ENCODE peak calls at places on chromosomes 6 and 20, in nine cellular contexts. V, T, F, J, N, L, H, R and X are unnamed samples.
A peak's percentile ranks its signal among the peaks of the same experiment; 100 is the strongest.

GRCh38 chr6:70398783-70399730 is 14.3 kb upstream of the FAM135A start:
- DNase-seq in V (no peak), T (no peak), F (no peak), J (peak; percentile 97), N (peak; percentile 23), L (no peak), H (no peak), R (peak; percentile 11), X (no peak)

GRCh38 chr6:111564482-111564945 is 41.2 kb downstream of the TRAF3IP2 start:
- DNase-seq in V (no peak), T (no peak), F (no peak), J (peak; percentile 68), N (peak; percentile 74), L (no peak), H (no peak), R (peak; percentile 52), X (no peak)

GRCh38 chr6:74991573-74992332 is 214.1 kb downstream of the COL12A1 start:
- DNase-seq in V (no peak), T (no peak), F (no peak), J (no peak), N (peak; percentile 38), L (peak; percentile 47), H (peak; percentile 58), R (peak; percentile 18), X (no peak)

GRCh38 chr6:21856096-21856825 is 262.7 kb downstream of the SOX4 start:
- DNase-seq in V (no peak), T (no peak), F (no peak), J (peak; percentile 69), N (peak; percentile 88), L (peak; percentile 74), H (peak; percentile 34), R (peak; percentile 85), X (no peak)

GRCh38 chr20:25042531-25043498 is 15.1 kb downstream of the ACSS1 start:
- DNase-seq in V (no peak), T (no peak), F (peak; percentile 46), J (no peak), N (no peak), L (no peak), H (no peak), R (no peak), X (peak; percentile 52)

GRCh38 chr6:167647333-167647732 is 179.4 kb upstream of the AFDN start:
- DNase-seq in V (no peak), T (no peak), F (no peak), J (no peak), N (no peak), L (no peak), H (no peak), R (no peak), X (no peak)

GRCh38 chr20:49775229-49775693 is 37.4 kb upstream of the SLC9A8 start:
- DNase-seq in V (peak; percentile 74), T (no peak), F (peak; percentile 13), J (peak; percentile 97), N (peak; percentile 72), L (no peak), H (no peak), R (peak; percentile 49), X (no peak)

GRCh38 chr20:41038878-41039404 is 10.3 kb downstream of the TOP1 start:
- DNase-seq in V (no peak), T (no peak), F (no peak), J (no peak), N (no peak), L (no peak), H (no peak), R (no peak), X (no peak)

GRCh38 chr6:43604174-43604573 is 24.9 kb downstream of the GTPBP2 start:
- DNase-seq in V (no peak), T (no peak), F (no peak), J (peak; percentile 18), N (peak; percentile 88), L (peak; percentile 74), H (peak; percentile 55), R (peak; percentile 38), X (no peak)

GRCh38 chr6:90338409-90338808 is 41.8 kb upstream of the BACH2 start:
- DNase-seq in V (no peak), T (no peak), F (no peak), J (no peak), N (peak; percentile 37), L (no peak), H (no peak), R (no peak), X (no peak)

GRCh38 chr6:10425973-10426780 is 11.3 kb upstream of the TFAP2A start:
- DNase-seq in V (no peak), T (no peak), F (peak; percentile 45), J (no peak), N (no peak), L (no peak), H (no peak), R (peak; percentile 58), X (no peak)

GRCh38 chr6:27280540-27281000 is 31.5 kb downstream of the POM121L2 start:
- DNase-seq in V (no peak), T (peak; percentile 27), F (peak; percentile 24), J (peak; percentile 49), N (no peak), L (no peak), H (no peak), R (no peak), X (no peak)

GRCh38 chr20:50294164-50295088 is 103.8 kb downstream of the CEBPB start:
- DNase-seq in V (no peak), T (no peak), F (no peak), J (no peak), N (no peak), L (no peak), H (no peak), R (no peak), X (no peak)

GRCh38 chr6:134701301-134701700 is 248.6 kb downstream of the ALDH8A1 start:
- DNase-seq in V (no peak), T (no peak), F (no peak), J (no peak), N (no peak), L (no peak), H (no peak), R (no peak), X (no peak)

GRCh38 chr6:32096087-32096393 is 13.1 kb downstream of the TNXB start:
- DNase-seq in V (no peak), T (no peak), F (no peak), J (no peak), N (no peak), L (no peak), H (no peak), R (no peak), X (no peak)

GRCh38 chr6:125984311-125984710 is 2.0 kb upstream of the TRMT11 start:
- DNase-seq in V (no peak), T (no peak), F (no peak), J (no peak), N (peak; percentile 83), L (peak; percentile 67), H (peak; percentile 39), R (peak; percentile 59), X (no peak)

GRCh38 chr20:60057866-60058807 is 99.9 kb downstream of the CDH26 start:
- DNase-seq in V (peak; percentile 67), T (peak; percentile 59), F (no peak), J (no peak), N (peak; percentile 79), L (no peak), H (no peak), R (no peak), X (peak; percentile 41)

GRCh38 chr6:27374824-27375612 is 13.5 kb upstream of the ZNF391 start:
- DNase-seq in V (peak; percentile 69), T (peak; percentile 84), F (peak; percentile 57), J (no peak), N (peak; percentile 8), L (no peak), H (no peak), R (peak; percentile 50), X (peak; percentile 54)

GRCh38 chr20:21326700-21327099 is 23.6 kb downstream of the XRN2 start:
- DNase-seq in V (no peak), T (no peak), F (no peak), J (no peak), N (no peak), L (no peak), H (no peak), R (no peak), X (no peak)

GRCh38 chr6:15246217-15247211 is 645 bp downstream of the JARID2 start:
- DNase-seq in V (no peak), T (no peak), F (no peak), J (no peak), N (peak; percentile 49), L (no peak), H (no peak), R (no peak), X (peak; percentile 64)

GRCh38 chr6:80886475-80886874 is 780.0 kb downstream of the BCKDHB start:
- DNase-seq in V (no peak), T (no peak), F (no peak), J (no peak), N (no peak), L (no peak), H (no peak), R (no peak), X (no peak)

GRCh38 chr6:111713196-111713705 is 107.6 kb upstream of the TRAF3IP2 start:
- DNase-seq in V (peak; percentile 36), T (no peak), F (no peak), J (no peak), N (no peak), L (no peak), H (no peak), R (no peak), X (no peak)

GRCh38 chr6:149771925-149772324 is 22.4 kb downstream of the PCMT1 start:
- DNase-seq in V (no peak), T (no peak), F (no peak), J (no peak), N (no peak), L (no peak), H (no peak), R (no peak), X (no peak)

GRCh38 chr6:107731422-107732319 is 92.4 kb downstream of the SCML4 start:
- DNase-seq in V (no peak), T (no peak), F (no peak), J (no peak), N (no peak), L (no peak), H (no peak), R (no peak), X (no peak)

GRCh38 chr6:70673601-70674000 is 5.9 kb downstream of the SMAP1 start:
- DNase-seq in V (no peak), T (no peak), F (no peak), J (no peak), N (peak; percentile 55), L (no peak), H (no peak), R (peak; percentile 71), X (no peak)

GRCh38 chr6:52160468-52161104 is 25.6 kb upstream of the IL17A start:
- DNase-seq in V (no peak), T (no peak), F (no peak), J (no peak), N (no peak), L (no peak), H (no peak), R (no peak), X (no peak)

GRCh38 chr6:151130329-151130728 is 109.4 kb upstream of the AKAP12 start:
- DNase-seq in V (no peak), T (no peak), F (no peak), J (no peak), N (no peak), L (no peak), H (no peak), R (no peak), X (no peak)

GRCh38 chr6:112237644-112238043 is 16.7 kb downstream of the LAMA4 start:
- DNase-seq in V (peak; percentile 78), T (no peak), F (no peak), J (no peak), N (peak; percentile 92), L (no peak), H (peak; percentile 96), R (peak; percentile 83), X (no peak)

GRCh38 chr6:104784884-104785283 is 74.8 kb downstream of the HACE1 start:
- DNase-seq in V (no peak), T (no peak), F (peak; percentile 13), J (no peak), N (peak; percentile 41), L (no peak), H (peak; percentile 23), R (peak; percentile 22), X (no peak)

GRCh38 chr6:134590449-134590848 is 272.5 kb upstream of the SGK1 start:
- DNase-seq in V (no peak), T (no peak), F (no peak), J (no peak), N (peak; percentile 68), L (no peak), H (peak; percentile 85), R (peak; percentile 41), X (no peak)

GRCh38 chr20:45508068-45508886 is 7.1 kb downstream of the SPINT3 start:
- DNase-seq in V (no peak), T (no peak), F (no peak), J (no peak), N (no peak), L (no peak), H (no peak), R (no peak), X (no peak)